ENCODE peak calls at places on chromosomes 3 and 15, in six cellular contexts. One of them, this sample, is unnamed.
A peak's percentile ranks its signal among the peaks of the same experiment; 100 is the strongest.

GRCh38 chr15:80844011-80844732 is 65.0 kb downstream of the CEMIP start:
- DNase-seq in CD8-positive, alpha-beta T cell: no peak
- DNase-seq in CD8-positive, alpha-beta memory T cell: no peak
- DNase-seq in spleen: no peak
- DNase-seq in ovary: no peak
- DNase-seq in pancreas: no peak
- DNase-seq in this sample: no peak

GRCh38 chr15:58690703-58691102 is 58.8 kb downstream of the ADAM10 start:
- DNase-seq in ovary: no peak
- DNase-seq in pancreas: no peak
- DNase-seq in CD8-positive, alpha-beta T cell: no peak
- DNase-seq in CD8-positive, alpha-beta memory T cell: no peak
- DNase-seq in spleen: no peak
- DNase-seq in this sample: no peak

GRCh38 chr3:181719298-181719859 is 7.7 kb downstream of the SOX2 start:
- DNase-seq in ovary: no peak
- DNase-seq in pancreas: no peak
- DNase-seq in CD8-positive, alpha-beta T cell: no peak
- DNase-seq in spleen: no peak
- DNase-seq in CD8-positive, alpha-beta memory T cell: no peak
- DNase-seq in this sample: no peak

GRCh38 chr3:126245811-126246727 is 65.7 kb upstream of the ALDH1L1 start:
- DNase-seq in CD8-positive, alpha-beta T cell: no peak
- DNase-seq in spleen: peak; percentile 60
- DNase-seq in ovary: peak; percentile 77
- DNase-seq in CD8-positive, alpha-beta memory T cell: no peak
- DNase-seq in pancreas: no peak
- DNase-seq in this sample: no peak

GRCh38 chr3:30458376-30458775 is 148.0 kb upstream of the TGFBR2 start:
- DNase-seq in CD8-positive, alpha-beta memory T cell: no peak
- DNase-seq in CD8-positive, alpha-beta T cell: no peak
- DNase-seq in ovary: no peak
- DNase-seq in spleen: no peak
- DNase-seq in pancreas: no peak
- DNase-seq in this sample: no peak

GRCh38 chr3:45507820-45508317 is 86.7 kb upstream of the LIMD1 start:
- DNase-seq in pancreas: no peak
- DNase-seq in spleen: no peak
- DNase-seq in ovary: no peak
- DNase-seq in CD8-positive, alpha-beta memory T cell: no peak
- DNase-seq in CD8-positive, alpha-beta T cell: no peak
- DNase-seq in this sample: no peak

GRCh38 chr15:79475312-79475711 is 43.2 kb downstream of the MINAR1 start:
- DNase-seq in pancreas: no peak
- DNase-seq in ovary: no peak
- DNase-seq in CD8-positive, alpha-beta T cell: no peak
- DNase-seq in spleen: no peak
- DNase-seq in CD8-positive, alpha-beta memory T cell: no peak
- DNase-seq in this sample: no peak

GRCh38 chr3:111850481-111850880 is 8.6 kb upstream of the PHLDB2 start:
- DNase-seq in pancreas: no peak
- DNase-seq in CD8-positive, alpha-beta memory T cell: no peak
- DNase-seq in CD8-positive, alpha-beta T cell: no peak
- DNase-seq in spleen: no peak
- DNase-seq in ovary: no peak
- DNase-seq in this sample: no peak

GRCh38 chr3:15797600-15798303 is at the start of gene ANKRD28:
- DNase-seq in pancreas: no peak
- DNase-seq in CD8-positive, alpha-beta T cell: no peak
- DNase-seq in ovary: no peak
- DNase-seq in CD8-positive, alpha-beta memory T cell: no peak
- DNase-seq in spleen: no peak
- DNase-seq in this sample: no peak

GRCh38 chr15:70062321-70062956 is 35.3 kb downstream of the TLE3 start:
- DNase-seq in CD8-positive, alpha-beta memory T cell: no peak
- DNase-seq in CD8-positive, alpha-beta T cell: no peak
- DNase-seq in ovary: peak; percentile 84
- DNase-seq in spleen: peak; percentile 62
- DNase-seq in pancreas: peak; percentile 48
- DNase-seq in this sample: no peak

GRCh38 chr3:57078366-57079220 is 18.1 kb downstream of the SPATA12 start:
- DNase-seq in ovary: peak; percentile 48
- DNase-seq in CD8-positive, alpha-beta T cell: no peak
- DNase-seq in pancreas: peak; percentile 49
- DNase-seq in CD8-positive, alpha-beta memory T cell: no peak
- DNase-seq in spleen: peak; percentile 81
- DNase-seq in this sample: no peak

GRCh38 chr3:72070005-72070404 is 285.1 kb upstream of the PROK2 start:
- DNase-seq in ovary: no peak
- DNase-seq in pancreas: no peak
- DNase-seq in CD8-positive, alpha-beta memory T cell: no peak
- DNase-seq in CD8-positive, alpha-beta T cell: no peak
- DNase-seq in spleen: no peak
- DNase-seq in this sample: no peak
- H3K9me3 ChIP-seq in ovary: no peaks in the 10 kb centered on the region
- H3K9me3 ChIP-seq in pancreas: no peaks in the 10 kb centered on the region
- H3K9me3 ChIP-seq in CD8-positive, alpha-beta memory T cell: peaks cover under 1% of the 10 kb centered on the region
- H3K9me3 ChIP-seq in CD8-positive, alpha-beta T cell: no peaks in the 10 kb centered on the region
- H3K9me3 ChIP-seq in spleen: peaks cover 2% of the 10 kb centered on the region
- H3K9me3 ChIP-seq in this sample: no peaks in the 10 kb centered on the region

GRCh38 chr3:9428411-9428810 is 31.0 kb downstream of the SETD5 start:
- DNase-seq in spleen: no peak
- DNase-seq in ovary: no peak
- DNase-seq in CD8-positive, alpha-beta T cell: no peak
- DNase-seq in pancreas: no peak
- DNase-seq in CD8-positive, alpha-beta memory T cell: no peak
- DNase-seq in this sample: no peak

GRCh38 chr3:9433884-9434521 is 36.6 kb downstream of the SETD5 start:
- DNase-seq in pancreas: no peak
- DNase-seq in CD8-positive, alpha-beta memory T cell: no peak
- DNase-seq in ovary: no peak
- DNase-seq in spleen: no peak
- DNase-seq in CD8-positive, alpha-beta T cell: no peak
- DNase-seq in this sample: no peak

GRCh38 chr3:9435320-9435719 is 37.9 kb downstream of the SETD5 start:
- DNase-seq in CD8-positive, alpha-beta memory T cell: no peak
- DNase-seq in pancreas: no peak
- DNase-seq in CD8-positive, alpha-beta T cell: no peak
- DNase-seq in ovary: no peak
- DNase-seq in spleen: no peak
- DNase-seq in this sample: no peak

DNA sequence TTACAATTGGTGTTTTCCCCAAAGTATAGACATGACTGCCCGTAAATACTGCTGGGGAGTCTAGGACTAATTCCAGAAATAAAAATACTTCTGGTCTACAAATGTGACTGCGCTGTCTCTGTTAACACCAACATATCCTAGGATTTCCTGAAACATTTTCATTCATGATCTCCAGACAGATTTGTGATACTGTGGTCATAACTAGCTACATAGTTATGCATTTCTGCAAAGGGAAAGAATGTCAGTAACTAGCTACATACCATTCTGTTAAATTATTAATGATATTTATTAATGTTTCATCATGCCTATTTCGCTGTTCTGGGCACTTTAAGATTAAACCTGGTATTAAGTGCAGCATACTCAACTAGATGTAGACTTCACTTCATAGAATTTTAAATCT is 33.3 kb downstream of the SETD5 start:
- DNase-seq in pancreas: no peak
- DNase-seq in CD8-positive, alpha-beta memory T cell: no peak
- DNase-seq in spleen: no peak
- DNase-seq in ovary: no peak
- DNase-seq in CD8-positive, alpha-beta T cell: no peak
- DNase-seq in this sample: no peak
- H3K9me3 ChIP-seq in pancreas: no peaks in the 10 kb centered on the region
- H3K9me3 ChIP-seq in CD8-positive, alpha-beta memory T cell: no peaks in the 10 kb centered on the region
- H3K9me3 ChIP-seq in spleen: no peaks in the 10 kb centered on the region
- H3K9me3 ChIP-seq in ovary: no peaks in the 10 kb centered on the region
- H3K9me3 ChIP-seq in CD8-positive, alpha-beta T cell: no peaks in the 10 kb centered on the region
- H3K9me3 ChIP-seq in this sample: no peaks in the 10 kb centered on the region

GRCh38 chr15:24986653-24987052 is 31.9 kb downstream of the SNRPN start:
- DNase-seq in CD8-positive, alpha-beta memory T cell: no peak
- DNase-seq in pancreas: no peak
- DNase-seq in CD8-positive, alpha-beta T cell: no peak
- DNase-seq in ovary: no peak
- DNase-seq in spleen: no peak
- DNase-seq in this sample: no peak
- H3K9me3 ChIP-seq in CD8-positive, alpha-beta memory T cell: peaks cover 17% of the 10 kb centered on the region
- H3K9me3 ChIP-seq in pancreas: no peaks in the 10 kb centered on the region
- H3K9me3 ChIP-seq in CD8-positive, alpha-beta T cell: peaks cover 35% of the 10 kb centered on the region
- H3K9me3 ChIP-seq in ovary: peaks cover 33% of the 10 kb centered on the region
- H3K9me3 ChIP-seq in spleen: peaks cover 100% of the 10 kb centered on the region
- H3K9me3 ChIP-seq in this sample: peaks cover 4% of the 10 kb centered on the region

GRCh38 chr15:24734391-24734790 is 58.8 kb downstream of the NPAP1 start:
- DNase-seq in CD8-positive, alpha-beta memory T cell: no peak
- DNase-seq in ovary: no peak
- DNase-seq in CD8-positive, alpha-beta T cell: no peak
- DNase-seq in spleen: no peak
- DNase-seq in pancreas: no peak
- DNase-seq in this sample: no peak

GRCh38 chr15:24729760-24730159 is 54.2 kb downstream of the NPAP1 start:
- DNase-seq in ovary: no peak
- DNase-seq in CD8-positive, alpha-beta T cell: no peak
- DNase-seq in CD8-positive, alpha-beta memory T cell: no peak
- DNase-seq in pancreas: no peak
- DNase-seq in spleen: no peak
- DNase-seq in this sample: no peak
- H3K9me3 ChIP-seq in ovary: no peaks in the 10 kb centered on the region
- H3K9me3 ChIP-seq in CD8-positive, alpha-beta T cell: no peaks in the 10 kb centered on the region
- H3K9me3 ChIP-seq in CD8-positive, alpha-beta memory T cell: no peaks in the 10 kb centered on the region
- H3K9me3 ChIP-seq in pancreas: no peaks in the 10 kb centered on the region
- H3K9me3 ChIP-seq in spleen: peaks cover 19% of the 10 kb centered on the region
- H3K9me3 ChIP-seq in this sample: peaks cover 5% of the 10 kb centered on the region

GRCh38 chr3:6667354-6667753 is 193.6 kb upstream of the GRM7 start:
- DNase-seq in spleen: no peak
- DNase-seq in ovary: no peak
- DNase-seq in pancreas: no peak
- DNase-seq in CD8-positive, alpha-beta T cell: no peak
- DNase-seq in CD8-positive, alpha-beta memory T cell: no peak
- DNase-seq in this sample: no peak
- H3K9me3 ChIP-seq in spleen: peaks cover 21% of the 10 kb centered on the region
- H3K9me3 ChIP-seq in ovary: no peaks in the 10 kb centered on the region
- H3K9me3 ChIP-seq in pancreas: no peaks in the 10 kb centered on the region
- H3K9me3 ChIP-seq in CD8-positive, alpha-beta T cell: no peaks in the 10 kb centered on the region
- H3K9me3 ChIP-seq in CD8-positive, alpha-beta memory T cell: no peaks in the 10 kb centered on the region
- H3K9me3 ChIP-seq in this sample: no peaks in the 10 kb centered on the region

DNA sequence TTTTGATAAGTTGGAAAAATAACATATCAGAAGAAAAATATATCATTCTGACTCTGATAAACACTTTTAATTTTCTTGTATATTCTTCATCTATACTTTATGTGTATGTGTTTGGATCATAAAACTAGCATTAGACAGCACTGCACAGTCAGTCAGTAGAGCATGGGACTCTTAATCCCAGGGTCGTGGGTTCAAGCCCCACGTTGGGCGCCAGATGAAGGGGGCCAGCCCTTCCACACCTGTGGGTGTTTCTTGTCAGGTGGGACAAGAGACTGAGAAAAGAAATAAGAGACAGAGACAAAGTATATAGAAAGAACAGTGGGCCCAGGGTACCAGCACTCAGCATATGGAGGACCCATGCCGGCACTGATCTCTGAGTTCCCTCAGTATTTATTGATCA is 546.0 kb upstream of the NR2F2 start:
- DNase-seq in pancreas: no peak
- DNase-seq in CD8-positive, alpha-beta memory T cell: no peak
- DNase-seq in spleen: no peak
- DNase-seq in CD8-positive, alpha-beta T cell: no peak
- DNase-seq in ovary: no peak
- DNase-seq in this sample: no peak
- H3K9me3 ChIP-seq in pancreas: no peaks in the 10 kb centered on the region
- H3K9me3 ChIP-seq in CD8-positive, alpha-beta memory T cell: peaks cover 20% of the 10 kb centered on the region
- H3K9me3 ChIP-seq in spleen: peaks cover 58% of the 10 kb centered on the region
- H3K9me3 ChIP-seq in CD8-positive, alpha-beta T cell: peaks cover 4% of the 10 kb centered on the region
- H3K9me3 ChIP-seq in ovary: no peaks in the 10 kb centered on the region
- H3K9me3 ChIP-seq in this sample: no peaks in the 10 kb centered on the region

DNA sequence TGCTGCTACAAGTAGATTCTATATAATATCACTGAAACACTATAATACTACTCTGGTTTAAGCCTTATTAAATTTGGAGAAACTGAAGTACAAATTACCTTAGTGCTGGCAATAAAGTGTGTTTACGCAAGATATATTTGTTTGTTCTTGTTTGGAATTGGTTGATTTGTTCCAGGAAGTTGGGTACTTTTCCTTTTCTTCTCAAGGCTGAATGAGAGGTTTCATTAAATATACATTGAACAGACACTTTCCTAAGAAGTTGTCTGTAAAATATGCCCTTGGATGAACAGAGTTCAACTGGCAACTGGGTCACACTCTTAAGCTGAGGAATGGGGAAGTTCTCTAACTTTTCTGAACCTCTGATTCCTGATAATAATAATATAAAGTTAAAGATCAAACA is 542.1 kb upstream of the NAALADL2 start:
- DNase-seq in CD8-positive, alpha-beta memory T cell: no peak
- DNase-seq in spleen: no peak
- DNase-seq in pancreas: no peak
- DNase-seq in ovary: no peak
- DNase-seq in CD8-positive, alpha-beta T cell: no peak
- DNase-seq in this sample: no peak
- H3K9me3 ChIP-seq in CD8-positive, alpha-beta memory T cell: no peaks in the 10 kb centered on the region
- H3K9me3 ChIP-seq in spleen: no peaks in the 10 kb centered on the region
- H3K9me3 ChIP-seq in pancreas: peaks cover 3% of the 10 kb centered on the region
- H3K9me3 ChIP-seq in ovary: no peaks in the 10 kb centered on the region
- H3K9me3 ChIP-seq in CD8-positive, alpha-beta T cell: no peaks in the 10 kb centered on the region
- H3K9me3 ChIP-seq in this sample: peaks cover 2% of the 10 kb centered on the region